ENCODE peak calls at places on chromosomes 4 and X, in ten cellular contexts. S is coronary artery; P is fibroblast of pulmonary artery; T is lower leg skin; F is dermis blood vessel endothelial cell; E is effector memory CD4-positive, alpha-beta T cell; N is D341Med; A is astrocyte of the spinal cord; U is naive thymus-derived CD8-positive, alpha-beta T cell; B is naive B cell. V is an unnamed sample.

GRCh38 chr4:26252349-26252748 is 68.5 kb upstream of the RBPJ start:
- DNase-seq in A (no peak), N (no peak), E (no peak), T (no peak), U (no peak), F (no peak), B (no peak), S (no peak), P (no peak), V (no peak)

GRCh38 chr4:107888237-107888636 is 43.1 kb upstream of the CYP2U1 start:
- DNase-seq in U (no peak), S (no peak), B (no peak), A (no peak), N (no peak), F (no peak), P (no peak), T (no peak), E (no peak), V (no peak)

GRCh38 chr4:56930638-56931037 is 22.9 kb downstream of the REST start:
- DNase-seq in N (no peak), A (no peak), S (no peak), T (no peak), E (no peak), F (no peak), P (no peak), U (no peak), B (no peak), V (no peak)

GRCh38 chr4:139514382-139515059 is 41.5 kb downstream of the SETD7 start:
- DNase-seq in F (no peak), N (no peak), A (no peak), B (no peak), U (no peak), P (no peak), T (no peak), S (no peak), E (no peak), V (no peak)

GRCh38 chr4:188006285-188006848 is 10.8 kb downstream of the ZFP42 start:
- DNase-seq in S (no peak), P (no peak), B (no peak), A (no peak), U (no peak), F (no peak), E (no peak), T (no peak), N (no peak), V (no peak)

GRCh38 chr4:91840359-91840758 is 463.4 kb upstream of the GRID2 start:
- DNase-seq in T (no peak), F (no peak), S (no peak), N (no peak), A (no peak), U (no peak), E (no peak), P (no peak), B (no peak), V (no peak)

GRCh38 chr4:13985824-13986223 is 358.3 kb upstream of the BOD1L1 start:
- DNase-seq in B (no peak), E (no peak), U (no peak), A (no peak), S (no peak), F (no peak), P (peak; percentile 58), T (no peak), N (no peak), V (no peak)

GRCh38 chrX:2502668-2503519 is 2.1 kb upstream of the DHRSX start:
- DNase-seq in T (no peak), S (peak; percentile 47), U (no peak), N (no peak), F (peak; percentile 10), P (peak; percentile 45), A (no peak), E (no peak), B (no peak), V (no peak)

GRCh38 chr4:152106113-152106763 is 345.4 kb upstream of the GATB start:
- DNase-seq in U (no peak), N (no peak), B (no peak), P (peak; percentile 95), S (peak; percentile 80), F (peak; percentile 93), A (peak; percentile 96), E (no peak), T (peak; percentile 86), V (no peak)

GRCh38 chr4:127580891-127581290 is 51.9 kb upstream of the INTU start:
- DNase-seq in P (no peak), U (no peak), E (no peak), S (no peak), N (no peak), F (no peak), B (no peak), A (no peak), T (no peak), V (no peak)

GRCh38 chr4:55215087-55215486 is 89.7 kb upstream of the KDR start:
- DNase-seq in N (no peak), T (no peak), S (no peak), A (no peak), P (no peak), B (no peak), E (no peak), F (peak; percentile 15), U (no peak), V (no peak)

GRCh38 chr4:2761035-2761923 is 5.1 kb upstream of the TNIP2 start:
- DNase-seq in P (peak; percentile 27), E (no peak), N (peak; percentile 13), U (no peak), F (peak; percentile 73), B (no peak), S (peak; percentile 70), T (no peak), A (peak; percentile 22), V (no peak)

GRCh38 chr4:1939664-1940509 is 68.7 kb downstream of the NSD2 start:
- DNase-seq in P (peak; percentile 86), U (no peak), A (peak; percentile 95), S (no peak), T (no peak), E (no peak), B (no peak), N (no peak), F (peak; percentile 81), V (no peak)

GRCh38 chrX:12497832-12498591 is 293.2 kb upstream of the PRPS2 start:
- DNase-seq in T (no peak), F (no peak), U (no peak), S (no peak), N (peak; percentile 44), P (no peak), E (no peak), A (no peak), B (no peak), V (no peak)

GRCh38 chr4:28518781-28519180 is 1658.1 kb downstream of the STIM2 start:
- DNase-seq in A (no peak), N (no peak), U (no peak), T (no peak), E (no peak), F (no peak), B (no peak), P (peak; percentile 14), S (no peak), V (no peak)

GRCh38 chrX:13272426-13272825 is 47.4 kb downstream of the ATXN3L start:
- DNase-seq in P (no peak), E (no peak), N (no peak), B (no peak), U (no peak), T (no peak), S (no peak), A (no peak), F (no peak), V (no peak)

GRCh38 chr4:68905598-68906237 is 45.9 kb downstream of the UGT2A3 start:
- DNase-seq in E (no peak), A (peak; percentile 25), F (no peak), T (no peak), P (peak; percentile 16), B (no peak), N (no peak), S (no peak), U (no peak), V (no peak)

GRCh38 chr4:155967098-155967497 is 13.4 kb upstream of the CTSO start:
- DNase-seq in S (no peak), A (peak; percentile 29), B (no peak), E (no peak), N (no peak), T (no peak), F (no peak), U (no peak), P (no peak), V (no peak)

GRCh38 chr4:72031868-72032619 is at the start of gene NPFFR2:
- DNase-seq in P (peak; percentile 28), S (no peak), A (peak; percentile 48), U (no peak), E (no peak), T (no peak), F (peak; percentile 1), B (no peak), N (peak; percentile 47), V (peak; percentile 71)

GRCh38 chr4:156169861-156170260 is 216.2 kb upstream of the CTSO start:
- DNase-seq in P (peak; percentile 23), A (no peak), B (no peak), U (no peak), E (no peak), T (no peak), S (no peak), N (no peak), F (no peak), V (no peak)

GRCh38 chr4:160947653-160948052 is 1216.1 kb downstream of the FSTL5 start:
- DNase-seq in B (no peak), S (no peak), E (no peak), P (no peak), U (no peak), T (no peak), F (no peak), N (no peak), A (no peak), V (no peak)

GRCh38 chrX:91389026-91389425 is 45.6 kb upstream of the PABPC5 start:
- DNase-seq in N (no peak), U (no peak), A (no peak), E (no peak), P (no peak), T (no peak), S (no peak), B (no peak), F (no peak), V (no peak)

GRCh38 chrX:1246816-1247215 is 21.8 kb upstream of the CSF2RA start:
- DNase-seq in T (peak; percentile 54), B (peak; percentile 73), F (peak; percentile 81), U (peak; percentile 62), E (peak; percentile 41), S (no peak), P (peak; percentile 41), N (peak; percentile 75), A (peak; percentile 15), V (peak; percentile 85)

GRCh38 chrX:48083212-48083611 is 11.8 kb upstream of the ZNF630 start:
- DNase-seq in F (peak; percentile 65), P (peak; percentile 60), S (no peak), N (peak; percentile 68), U (peak; percentile 27), T (peak; percentile 22), A (peak; percentile 47), B (peak; percentile 41), E (no peak), V (no peak)

GRCh38 chrX:40402771-40403533 is 177.8 kb upstream of the ATP6AP2 start:
- DNase-seq in A (peak; percentile 34), P (peak; percentile 30), U (no peak), T (peak; percentile 32), F (no peak), E (no peak), B (no peak), N (no peak), S (peak; percentile 64), V (no peak)